ENCODE peak calls at places on chromosomes 16 and 17, in eight cellular contexts. One of them, this sample, is unnamed.

GRCh38 chr17:15406081-15406480 is 61.3 kb downstream of the CDRT4 start:
- DNase-seq in GM12878: no peak
- DNase-seq in A549: no peak
- DNase-seq in WTC11: no peak
- DNase-seq in HCT116: no peak
- DNase-seq in H1: no peak
- DNase-seq in endothelial cell of umbilical vein: peak
- DNase-seq in SK-N-SH: no peak
- DNase-seq in this sample: no peak

GRCh38 chr17:74444406-74444805 is 12.5 kb downstream of the GPRC5C start:
- DNase-seq in GM12878: no peak
- DNase-seq in A549: no peak
- DNase-seq in WTC11: no peak
- DNase-seq in HCT116: no peak
- DNase-seq in H1: no peak
- DNase-seq in endothelial cell of umbilical vein: no peak
- DNase-seq in SK-N-SH: no peak
- DNase-seq in this sample: no peak

GRCh38 chr16:56262148-56262878 is 71.0 kb downstream of the GNAO1 start:
- DNase-seq in GM12878: no peak
- DNase-seq in A549: no peak
- DNase-seq in WTC11: no peak
- DNase-seq in HCT116: no peak
- DNase-seq in H1: no peak
- DNase-seq in endothelial cell of umbilical vein: no peak
- DNase-seq in SK-N-SH: no peak
- DNase-seq in this sample: peak

GRCh38 chr17:45950888-45951287 is 48.2 kb upstream of the STH start:
- DNase-seq in GM12878: no peak
- DNase-seq in A549: no peak
- DNase-seq in WTC11: no peak
- DNase-seq in HCT116: no peak
- DNase-seq in H1: no peak
- DNase-seq in endothelial cell of umbilical vein: no peak
- DNase-seq in SK-N-SH: no peak
- DNase-seq in this sample: no peak

GRCh38 chr16:2388139-2388874 is 40.9 kb upstream of the CCNF start:
- DNase-seq in GM12878: no peak
- DNase-seq in A549: no peak
- DNase-seq in WTC11: no peak
- DNase-seq in HCT116: no peak
- DNase-seq in H1: no peak
- DNase-seq in endothelial cell of umbilical vein: no peak
- DNase-seq in SK-N-SH: no peak
- DNase-seq in this sample: no peak

GRCh38 chr17:76834889-76835288 is 33.3 kb upstream of the MGAT5B start:
- DNase-seq in GM12878: no peak
- DNase-seq in A549: no peak
- DNase-seq in WTC11: no peak
- DNase-seq in HCT116: no peak
- DNase-seq in H1: no peak
- DNase-seq in endothelial cell of umbilical vein: no peak
- DNase-seq in SK-N-SH: peak
- DNase-seq in this sample: no peak

GRCh38 chr16:61324044-61324443 is 712.2 kb downstream of the CDH8 start:
- DNase-seq in GM12878: no peak
- DNase-seq in A549: no peak
- DNase-seq in WTC11: no peak
- DNase-seq in HCT116: no peak
- DNase-seq in H1: no peak
- DNase-seq in endothelial cell of umbilical vein: no peak
- DNase-seq in SK-N-SH: no peak
- DNase-seq in this sample: no peak

GRCh38 chr16:83606486-83607030 is 201.2 kb upstream of the HSBP1 start:
- DNase-seq in GM12878: no peak
- DNase-seq in A549: peak
- DNase-seq in WTC11: peak
- DNase-seq in HCT116: peak
- DNase-seq in H1: peak
- DNase-seq in endothelial cell of umbilical vein: no peak
- DNase-seq in SK-N-SH: no peak
- DNase-seq in this sample: peak

GRCh38 chr16:49491736-49492089 is 118.1 kb downstream of the C16orf78 start:
- DNase-seq in GM12878: no peak
- DNase-seq in A549: peak
- DNase-seq in WTC11: peak
- DNase-seq in HCT116: peak
- DNase-seq in H1: no peak
- DNase-seq in endothelial cell of umbilical vein: peak
- DNase-seq in SK-N-SH: no peak
- DNase-seq in this sample: no peak

GRCh38 chr16:10868562-10869469 is 8.2 kb upstream of the CIITA start:
- DNase-seq in GM12878: no peak
- DNase-seq in A549: no peak
- DNase-seq in WTC11: no peak
- DNase-seq in HCT116: no peak
- DNase-seq in H1: no peak
- DNase-seq in endothelial cell of umbilical vein: peak
- DNase-seq in SK-N-SH: no peak
- DNase-seq in this sample: peak

GRCh38 chr17:36994438-36994837 is 45.7 kb downstream of the AATF start:
- DNase-seq in GM12878: no peak
- DNase-seq in A549: no peak
- DNase-seq in WTC11: no peak
- DNase-seq in HCT116: no peak
- DNase-seq in H1: no peak
- DNase-seq in endothelial cell of umbilical vein: no peak
- DNase-seq in SK-N-SH: no peak
- DNase-seq in this sample: no peak

GRCh38 chr17:44941712-44942331 is 5.8 kb downstream of the KIF18B start:
- DNase-seq in GM12878: no peak
- DNase-seq in A549: peak
- DNase-seq in WTC11: no peak
- DNase-seq in HCT116: no peak
- DNase-seq in H1: no peak
- DNase-seq in endothelial cell of umbilical vein: no peak
- DNase-seq in SK-N-SH: peak
- DNase-seq in this sample: no peak

GRCh38 chr17:36001862-36002603 is 680 bp upstream of the CCL15 start:
- DNase-seq in GM12878: no peak
- DNase-seq in A549: no peak
- DNase-seq in WTC11: no peak
- DNase-seq in HCT116: no peak
- DNase-seq in H1: no peak
- DNase-seq in endothelial cell of umbilical vein: no peak
- DNase-seq in SK-N-SH: no peak
- DNase-seq in this sample: no peak

GRCh38 chr17:73759324-73760185 is 115.3 kb upstream of the SDK2 start:
- DNase-seq in GM12878: no peak
- DNase-seq in A549: no peak
- DNase-seq in WTC11: no peak
- DNase-seq in HCT116: no peak
- DNase-seq in H1: no peak
- DNase-seq in endothelial cell of umbilical vein: no peak
- DNase-seq in SK-N-SH: peak
- DNase-seq in this sample: peak

GRCh38 chr17:17506893-17507464 is 10.8 kb upstream of the RASD1 start:
- DNase-seq in GM12878: no peak
- DNase-seq in A549: no peak
- DNase-seq in WTC11: no peak
- DNase-seq in HCT116: no peak
- DNase-seq in H1: no peak
- DNase-seq in endothelial cell of umbilical vein: no peak
- DNase-seq in SK-N-SH: peak
- DNase-seq in this sample: no peak

GRCh38 chr17:33929181-33929724 is 325.8 kb upstream of the CCL2 start:
- DNase-seq in GM12878: no peak
- DNase-seq in A549: no peak
- DNase-seq in WTC11: peak
- DNase-seq in HCT116: no peak
- DNase-seq in H1: peak
- DNase-seq in endothelial cell of umbilical vein: no peak
- DNase-seq in SK-N-SH: no peak
- DNase-seq in this sample: no peak

GRCh38 chr17:63686138-63686685 is 13.7 kb downstream of the LIMD2 start:
- DNase-seq in GM12878: no peak
- DNase-seq in A549: no peak
- DNase-seq in WTC11: no peak
- DNase-seq in HCT116: no peak
- DNase-seq in H1: no peak
- DNase-seq in endothelial cell of umbilical vein: no peak
- DNase-seq in SK-N-SH: no peak
- DNase-seq in this sample: no peak

GRCh38 chr17:43316522-43317142 is 82.2 kb upstream of the ARL4D start:
- DNase-seq in GM12878: no peak
- DNase-seq in A549: no peak
- DNase-seq in WTC11: peak
- DNase-seq in HCT116: no peak
- DNase-seq in H1: no peak
- DNase-seq in endothelial cell of umbilical vein: no peak
- DNase-seq in SK-N-SH: no peak
- DNase-seq in this sample: peak

GRCh38 chr16:26569793-26570192 is 496.9 kb upstream of the C16orf82 start:
- DNase-seq in GM12878: no peak
- DNase-seq in A549: no peak
- DNase-seq in WTC11: peak
- DNase-seq in HCT116: no peak
- DNase-seq in H1: no peak
- DNase-seq in endothelial cell of umbilical vein: no peak
- DNase-seq in SK-N-SH: no peak
- DNase-seq in this sample: peak

GRCh38 chr17:39966771-39967170 is 4.0 kb downstream of the GSDMA start:
- DNase-seq in GM12878: no peak
- DNase-seq in A549: no peak
- DNase-seq in WTC11: no peak
- DNase-seq in HCT116: no peak
- DNase-seq in H1: no peak
- DNase-seq in endothelial cell of umbilical vein: no peak
- DNase-seq in SK-N-SH: no peak
- DNase-seq in this sample: no peak
- TF ChIP-seq MAX in GM12878: no peak
- TF ChIP-seq MAX in A549: no peak
- TF ChIP-seq MAX in WTC11: no peak
- TF ChIP-seq MAX in HCT116: no peak
- TF ChIP-seq MAX in H1: no peak
- TF ChIP-seq MAX in endothelial cell of umbilical vein: no peak
- TF ChIP-seq MAX in SK-N-SH: no peak
- TF ChIP-seq MAX in this sample: no peak

GRCh38 chr17:5587431-5588032 is 3.2 kb upstream of the NLRP1 start:
- DNase-seq in GM12878: no peak
- DNase-seq in A549: peak
- DNase-seq in WTC11: no peak
- DNase-seq in HCT116: peak
- DNase-seq in H1: no peak
- DNase-seq in endothelial cell of umbilical vein: peak
- DNase-seq in SK-N-SH: peak
- DNase-seq in this sample: peak
- TF ChIP-seq CTCF in GM12878: peak
- TF ChIP-seq CTCF in A549: peak
- TF ChIP-seq CTCF in WTC11: peak
- TF ChIP-seq CTCF in HCT116: peak
- TF ChIP-seq CTCF in H1: peak
- TF ChIP-seq CTCF in endothelial cell of umbilical vein: peak
- TF ChIP-seq CTCF in SK-N-SH: peak
- TF ChIP-seq CTCF in this sample: peak

GRCh38 chr16:64172191-64172590 is 949.7 kb downstream of the CDH11 start:
- DNase-seq in GM12878: no peak
- DNase-seq in A549: no peak
- DNase-seq in WTC11: no peak
- DNase-seq in HCT116: no peak
- DNase-seq in H1: no peak
- DNase-seq in endothelial cell of umbilical vein: no peak
- DNase-seq in SK-N-SH: no peak
- DNase-seq in this sample: no peak

GRCh38 chr16:64172652-64173051 is 949.2 kb downstream of the CDH11 start:
- DNase-seq in GM12878: no peak
- DNase-seq in A549: no peak
- DNase-seq in WTC11: no peak
- DNase-seq in HCT116: no peak
- DNase-seq in H1: no peak
- DNase-seq in endothelial cell of umbilical vein: no peak
- DNase-seq in SK-N-SH: no peak
- DNase-seq in this sample: no peak

GRCh38 chr16:64180136-64180900 is 941.5 kb downstream of the CDH11 start:
- DNase-seq in GM12878: no peak
- DNase-seq in A549: no peak
- DNase-seq in WTC11: no peak
- DNase-seq in HCT116: no peak
- DNase-seq in H1: no peak
- DNase-seq in endothelial cell of umbilical vein: no peak
- DNase-seq in SK-N-SH: no peak
- DNase-seq in this sample: no peak

DNA sequence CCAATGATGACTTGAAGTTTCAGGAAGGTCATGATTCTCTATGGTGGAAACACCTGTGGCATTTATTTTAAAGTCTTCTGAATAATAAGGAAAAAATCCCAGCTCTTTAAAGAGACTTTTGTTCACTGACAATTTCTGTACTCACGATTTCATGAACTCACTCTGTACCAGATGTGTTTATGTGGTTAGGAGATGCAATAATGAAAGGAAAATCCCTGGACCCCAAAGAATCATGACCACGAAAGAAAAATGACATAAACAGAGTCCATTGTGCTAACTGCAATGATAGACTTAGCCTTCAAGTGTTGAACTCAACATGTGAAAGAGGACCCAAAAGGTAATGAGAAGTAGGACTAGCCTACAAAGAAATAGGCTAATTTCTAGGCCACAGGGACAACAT is 947.5 kb downstream of the CDH11 start:
- DNase-seq in GM12878: no peak
- DNase-seq in A549: no peak
- DNase-seq in WTC11: no peak
- DNase-seq in HCT116: no peak
- DNase-seq in H1: no peak
- DNase-seq in endothelial cell of umbilical vein: no peak
- DNase-seq in SK-N-SH: no peak
- DNase-seq in this sample: no peak
- TF ChIP-seq MAX in GM12878: no peak
- TF ChIP-seq MAX in A549: no peak
- TF ChIP-seq MAX in WTC11: no peak
- TF ChIP-seq MAX in HCT116: no peak
- TF ChIP-seq MAX in H1: no peak
- TF ChIP-seq MAX in endothelial cell of umbilical vein: no peak
- TF ChIP-seq MAX in SK-N-SH: no peak
- TF ChIP-seq MAX in this sample: no peak

DNA sequence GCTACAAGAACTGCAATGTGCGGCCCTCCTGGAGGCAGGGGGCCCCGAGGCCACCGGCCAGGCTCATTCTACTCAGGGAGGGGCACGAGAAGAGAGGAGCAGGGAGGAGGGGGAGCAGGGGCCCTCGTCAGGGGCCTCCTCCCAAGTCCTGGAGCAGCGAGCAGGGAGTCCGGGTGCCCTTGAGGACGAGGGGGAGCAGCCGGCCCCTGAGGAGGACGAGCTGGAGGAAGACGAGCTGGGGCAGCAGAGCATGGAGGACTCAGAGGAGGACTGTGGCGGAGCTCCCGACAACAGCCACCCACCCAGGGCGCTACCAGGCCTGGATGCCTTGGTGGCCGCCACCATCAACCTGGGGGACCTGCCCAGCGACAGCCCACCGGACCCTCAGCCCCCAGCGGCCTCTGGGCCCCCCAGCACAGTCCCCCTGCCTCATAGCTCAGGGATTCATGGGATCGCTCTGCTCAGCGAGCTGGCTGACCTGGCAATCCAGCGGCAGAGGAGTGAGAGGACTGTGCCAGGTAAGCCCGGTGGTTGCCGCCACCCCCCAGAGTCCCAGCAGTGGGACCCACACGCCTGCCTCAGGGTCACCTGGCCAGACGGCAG is 52.2 kb downstream of the BAHCC1 start:
- DNase-seq in GM12878: no peak
- DNase-seq in A549: no peak
- DNase-seq in WTC11: no peak
- DNase-seq in HCT116: no peak
- DNase-seq in H1: no peak
- DNase-seq in endothelial cell of umbilical vein: no peak
- DNase-seq in SK-N-SH: no peak
- DNase-seq in this sample: no peak
- TF ChIP-seq CTCF in GM12878: no peak
- TF ChIP-seq CTCF in A549: no peak
- TF ChIP-seq CTCF in WTC11: no peak
- TF ChIP-seq CTCF in HCT116: no peak
- TF ChIP-seq CTCF in H1: no peak
- TF ChIP-seq CTCF in endothelial cell of umbilical vein: no peak
- TF ChIP-seq CTCF in SK-N-SH: no peak
- TF ChIP-seq CTCF in this sample: no peak

This sample was measured in NB4.